ENCODE peak calls at places on chromosome X, in four cellular contexts. One of them, this sample, is unnamed.

GRCh38 chrX:150581093-150581775 is 12.8 kb downstream of the MTM1 start:
- DNase-seq in tibial nerve: no peak
- DNase-seq in sigmoid colon: no peak
- DNase-seq in upper lobe of left lung: no peak
- DNase-seq in this sample: no peak

GRCh38 chrX:46015653-46016052 is 529.6 kb downstream of the ZNF674 start:
- DNase-seq in tibial nerve: no peak
- DNase-seq in sigmoid colon: no peak
- DNase-seq in upper lobe of left lung: no peak
- DNase-seq in this sample: no peak

GRCh38 chrX:106932960-106933537 is 12.8 kb downstream of the CLDN2 start:
- DNase-seq in tibial nerve: no peak
- DNase-seq in sigmoid colon: no peak
- DNase-seq in upper lobe of left lung: no peak
- DNase-seq in this sample: peak

GRCh38 chrX:34437586-34437985 is 219.5 kb downstream of the TMEM47 start:
- DNase-seq in tibial nerve: no peak
- DNase-seq in sigmoid colon: peak
- DNase-seq in upper lobe of left lung: no peak
- DNase-seq in this sample: peak

GRCh38 chrX:53080628-53081580 is 1.3 kb upstream of the TSPYL2 start:
- DNase-seq in tibial nerve: no peak
- DNase-seq in sigmoid colon: no peak
- DNase-seq in upper lobe of left lung: no peak
- DNase-seq in this sample: peak

GRCh38 chrX:11908371-11908770 is 150.3 kb downstream of the MSL3 start:
- DNase-seq in tibial nerve: no peak
- DNase-seq in sigmoid colon: no peak
- DNase-seq in upper lobe of left lung: no peak
- DNase-seq in this sample: no peak

GRCh38 chrX:153862369-153863250 is 23.4 kb downstream of the L1CAM start:
- DNase-seq in tibial nerve: no peak
- DNase-seq in sigmoid colon: no peak
- DNase-seq in upper lobe of left lung: no peak
- DNase-seq in this sample: no peak

GRCh38 chrX:68693481-68694410 is 46.3 kb downstream of the STARD8 start:
- DNase-seq in tibial nerve: peak
- DNase-seq in sigmoid colon: peak
- DNase-seq in upper lobe of left lung: peak
- DNase-seq in this sample: peak

GRCh38 chrX:48695524-48695875 is 1.0 kb upstream of the SUV39H1 start:
- DNase-seq in tibial nerve: no peak
- DNase-seq in sigmoid colon: no peak
- DNase-seq in upper lobe of left lung: no peak
- DNase-seq in this sample: no peak

GRCh38 chrX:70087857-70088256 is 25.6 kb downstream of the OTUD6A start:
- DNase-seq in tibial nerve: no peak
- DNase-seq in sigmoid colon: no peak
- DNase-seq in upper lobe of left lung: no peak
- DNase-seq in this sample: no peak

GRCh38 chrX:7334253-7334935 is 186.4 kb upstream of the PUDP start:
- DNase-seq in tibial nerve: no peak
- DNase-seq in sigmoid colon: no peak
- DNase-seq in upper lobe of left lung: no peak
- DNase-seq in this sample: no peak

GRCh38 chrX:73134741-73135140 is 55.4 kb upstream of the PABPC1L2A start:
- DNase-seq in tibial nerve: no peak
- DNase-seq in sigmoid colon: no peak
- DNase-seq in upper lobe of left lung: no peak
- DNase-seq in this sample: no peak

GRCh38 chrX:120365320-120365719 is 3.4 kb downstream of the ATP1B4 start:
- DNase-seq in tibial nerve: peak
- DNase-seq in sigmoid colon: no peak
- DNase-seq in upper lobe of left lung: no peak
- DNase-seq in this sample: peak

GRCh38 chrX:50712777-50713176 is 101.2 kb downstream of the SHROOM4 start:
- DNase-seq in tibial nerve: no peak
- DNase-seq in sigmoid colon: no peak
- DNase-seq in upper lobe of left lung: no peak
- DNase-seq in this sample: no peak

DNA sequence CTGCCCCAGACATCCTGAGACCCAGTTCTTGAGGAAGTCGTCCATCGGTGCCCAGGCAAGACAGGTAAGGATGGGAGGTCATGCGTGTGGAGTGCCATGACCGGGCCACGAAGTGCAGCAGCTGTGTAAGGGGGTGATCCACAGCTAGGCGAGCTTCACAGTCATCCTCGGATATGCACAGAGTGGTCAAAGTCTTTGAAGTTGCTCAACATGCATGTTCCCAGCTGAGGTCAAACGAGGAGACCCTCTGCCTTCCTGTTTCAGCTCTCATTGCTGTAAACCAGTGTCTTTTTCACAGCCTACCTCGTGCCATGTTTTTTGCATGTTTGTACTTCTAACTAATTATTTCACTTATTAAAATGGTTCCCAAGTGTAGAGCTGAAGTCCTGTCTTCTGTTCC is 109.9 kb upstream of the TBL1X start:
- DNase-seq in tibial nerve: no peak
- DNase-seq in sigmoid colon: no peak
- DNase-seq in upper lobe of left lung: no peak
- DNase-seq in this sample: no peak
- TF ChIP-seq EP300 in tibial nerve: no peak
- TF ChIP-seq EP300 in sigmoid colon: no peak
- TF ChIP-seq EP300 in upper lobe of left lung: no peak
- TF ChIP-seq EP300 in this sample: no peak

GRCh38 chrX:23729214-23729613 is 13.9 kb downstream of the ACOT9 start:
- DNase-seq in tibial nerve: no peak
- DNase-seq in sigmoid colon: no peak
- DNase-seq in upper lobe of left lung: no peak
- DNase-seq in this sample: no peak

GRCh38 chrX:23737413-23737812 is 5.7 kb downstream of the ACOT9 start:
- DNase-seq in tibial nerve: no peak
- DNase-seq in sigmoid colon: no peak
- DNase-seq in upper lobe of left lung: no peak
- DNase-seq in this sample: no peak

GRCh38 chrX:23727206-23727605 is 15.9 kb downstream of the ACOT9 start:
- DNase-seq in tibial nerve: no peak
- DNase-seq in sigmoid colon: no peak
- DNase-seq in upper lobe of left lung: no peak
- DNase-seq in this sample: no peak

GRCh38 chrX:23736030-23736429 is 7.0 kb downstream of the ACOT9 start:
- DNase-seq in tibial nerve: no peak
- DNase-seq in sigmoid colon: no peak
- DNase-seq in upper lobe of left lung: no peak
- DNase-seq in this sample: no peak

GRCh38 chrX:23732704-23733103 is 10.4 kb downstream of the ACOT9 start:
- DNase-seq in tibial nerve: no peak
- DNase-seq in sigmoid colon: no peak
- DNase-seq in upper lobe of left lung: no peak
- DNase-seq in this sample: no peak
- TF ChIP-seq EP300 in tibial nerve: no peak
- TF ChIP-seq EP300 in sigmoid colon: no peak
- TF ChIP-seq EP300 in upper lobe of left lung: peak
- TF ChIP-seq EP300 in this sample: no peak

GRCh38 chrX:55028040-55028439 is 2.7 kb downstream of the ALAS2 start:
- DNase-seq in tibial nerve: no peak
- DNase-seq in sigmoid colon: no peak
- DNase-seq in upper lobe of left lung: no peak
- DNase-seq in this sample: no peak
- TF ChIP-seq EP300 in tibial nerve: no peak
- TF ChIP-seq EP300 in sigmoid colon: no peak
- TF ChIP-seq EP300 in upper lobe of left lung: no peak
- TF ChIP-seq EP300 in this sample: no peak

GRCh38 chrX:103254921-103255455 is at the start of gene TCEAL8:
- DNase-seq in tibial nerve: peak
- DNase-seq in sigmoid colon: peak
- DNase-seq in upper lobe of left lung: no peak
- DNase-seq in this sample: peak
- TF ChIP-seq EP300 in tibial nerve: peak
- TF ChIP-seq EP300 in sigmoid colon: no peak
- TF ChIP-seq EP300 in upper lobe of left lung: no peak
- TF ChIP-seq EP300 in this sample: no peak

DNA sequence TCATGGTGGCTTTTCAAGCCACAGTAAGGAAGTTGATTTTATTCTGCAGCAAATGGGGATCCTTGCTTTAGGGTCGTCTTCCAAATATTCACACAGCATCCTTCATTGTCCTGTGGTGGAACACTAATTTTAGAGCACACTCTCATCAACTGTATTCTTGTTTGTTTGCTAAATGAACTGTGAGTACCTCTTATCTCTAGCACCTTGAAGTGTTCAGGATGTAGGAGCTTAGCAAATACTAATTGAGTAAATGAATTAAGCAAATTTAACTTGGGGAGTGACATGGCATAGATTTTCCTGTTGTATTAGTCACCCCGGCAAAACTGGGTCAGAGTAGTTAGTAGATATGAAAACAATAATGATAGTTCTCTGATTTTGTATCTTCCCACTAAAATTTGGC is 156.9 kb downstream of the UBE2NL start:
- DNase-seq in tibial nerve: no peak
- DNase-seq in sigmoid colon: no peak
- DNase-seq in upper lobe of left lung: no peak
- DNase-seq in this sample: no peak
- TF ChIP-seq EP300 in tibial nerve: no peak
- TF ChIP-seq EP300 in sigmoid colon: no peak
- TF ChIP-seq EP300 in upper lobe of left lung: no peak
- TF ChIP-seq EP300 in this sample: no peak

DNA sequence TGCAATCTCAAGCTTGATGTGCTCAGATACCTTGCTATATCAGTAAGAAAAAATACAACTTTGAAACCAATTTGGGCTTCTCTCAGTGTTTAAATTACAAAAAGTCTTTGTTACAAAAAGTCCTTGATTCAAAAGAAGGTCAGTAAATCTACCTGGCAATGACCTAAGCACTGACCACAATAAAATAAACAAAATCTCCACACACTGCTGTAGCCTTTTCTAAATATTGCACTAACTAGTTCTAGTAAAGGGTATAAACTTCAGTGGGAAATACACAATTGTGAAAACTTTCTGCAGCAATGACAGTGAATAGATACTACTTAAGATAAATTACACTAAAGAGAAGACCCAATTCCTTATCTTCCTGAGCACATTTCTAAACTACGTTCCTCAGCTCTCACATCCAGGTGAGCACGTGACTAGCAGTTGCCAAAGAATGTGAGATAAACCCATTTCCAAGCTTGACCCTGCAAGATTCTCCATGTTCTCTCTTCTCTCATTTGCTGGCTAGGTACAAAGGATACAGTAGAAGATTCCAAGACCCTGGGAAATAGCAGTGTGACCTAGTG is 81.4 kb upstream of the GPR34 start:
- DNase-seq in tibial nerve: no peak
- DNase-seq in sigmoid colon: no peak
- DNase-seq in upper lobe of left lung: no peak
- DNase-seq in this sample: no peak
- TF ChIP-seq EP300 in tibial nerve: no peak
- TF ChIP-seq EP300 in sigmoid colon: no peak
- TF ChIP-seq EP300 in upper lobe of left lung: no peak
- TF ChIP-seq EP300 in this sample: no peak

DNA sequence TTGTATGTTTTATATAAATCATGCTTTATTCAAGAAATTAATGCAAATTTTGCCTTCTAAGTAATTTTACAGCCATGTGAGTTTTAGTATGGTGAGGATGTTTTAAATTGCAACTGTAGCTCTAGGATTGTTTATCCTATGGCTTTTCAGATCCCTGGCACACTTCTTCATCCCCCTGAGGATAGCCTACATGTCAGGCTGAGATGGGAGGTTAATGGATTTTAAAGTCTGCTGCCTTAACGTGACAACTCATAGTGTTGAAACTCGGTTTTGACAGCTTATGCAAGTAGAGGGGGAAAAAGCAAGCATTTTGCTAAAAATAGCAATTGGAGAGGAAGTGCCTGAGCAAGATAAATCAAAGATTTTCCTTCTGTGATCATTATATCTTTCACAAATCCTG is 55.7 kb upstream of the FAM9B start:
- DNase-seq in tibial nerve: no peak
- DNase-seq in sigmoid colon: no peak
- DNase-seq in upper lobe of left lung: no peak
- DNase-seq in this sample: no peak
- TF ChIP-seq EP300 in tibial nerve: no peak
- TF ChIP-seq EP300 in sigmoid colon: no peak
- TF ChIP-seq EP300 in upper lobe of left lung: no peak
- TF ChIP-seq EP300 in this sample: no peak

DNA sequence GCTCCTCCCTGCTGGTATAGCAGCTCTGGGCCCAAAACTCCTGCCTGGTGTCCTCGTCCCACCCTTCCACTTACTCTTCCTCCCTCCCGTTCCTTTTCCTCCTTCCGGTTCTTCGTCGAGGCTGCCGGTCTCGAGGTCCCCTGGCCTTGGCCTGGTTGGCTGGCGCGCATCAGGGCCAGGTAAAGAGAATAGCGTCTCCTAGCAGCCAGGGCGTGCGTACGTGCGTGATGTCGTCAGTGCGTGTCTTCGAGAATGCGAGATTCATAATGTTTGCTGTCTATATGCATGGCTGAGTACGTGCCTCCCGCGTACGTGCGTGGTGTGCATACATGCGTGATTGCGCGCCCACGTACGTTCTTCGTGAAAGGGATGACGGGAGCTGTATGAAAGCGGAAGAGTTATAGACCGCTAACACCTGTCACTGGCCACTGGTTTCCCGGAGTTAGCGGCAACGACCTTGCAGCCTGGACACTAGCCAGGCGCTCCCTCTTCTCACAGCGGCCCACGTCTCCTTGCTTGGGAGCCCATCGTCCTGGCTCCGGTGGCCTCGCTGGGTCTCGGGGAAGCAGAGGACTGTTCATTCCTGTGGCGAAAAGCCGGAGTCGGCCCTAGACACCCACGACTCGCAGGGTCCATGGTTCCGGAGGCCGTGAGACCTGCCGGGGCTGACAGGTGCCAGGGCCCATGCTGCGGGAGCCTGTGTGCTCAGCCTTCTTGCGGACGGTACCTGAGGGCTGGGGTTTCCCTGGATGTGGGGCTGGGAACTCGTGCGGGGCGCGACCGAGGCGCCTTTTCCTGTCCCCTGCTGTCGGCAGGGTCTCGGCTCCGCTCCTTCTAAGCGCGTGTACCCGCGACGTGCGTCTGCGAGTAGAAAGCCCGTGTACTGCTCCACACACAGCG is at the start of gene EOLA1:
- DNase-seq in tibial nerve: peak
- DNase-seq in sigmoid colon: peak
- DNase-seq in upper lobe of left lung: peak
- DNase-seq in this sample: no peak
- TF ChIP-seq EP300 in tibial nerve: peak
- TF ChIP-seq EP300 in sigmoid colon: peak
- TF ChIP-seq EP300 in upper lobe of left lung: peak
- TF ChIP-seq EP300 in this sample: no peak

GRCh38 chrX:97057349-97057909 is 173.7 kb downstream of the RPA4 start:
- DNase-seq in tibial nerve: no peak
- DNase-seq in sigmoid colon: no peak
- DNase-seq in upper lobe of left lung: no peak
- DNase-seq in this sample: no peak
- TF ChIP-seq EP300 in tibial nerve: no peak
- TF ChIP-seq EP300 in sigmoid colon: no peak
- TF ChIP-seq EP300 in upper lobe of left lung: no peak
- TF ChIP-seq EP300 in this sample: no peak